ENCODE peak calls at places on chromosome 10, in six cellular contexts. Q is hepatocyte, L is cardiac muscle cell, W is body of pancreas, G is Panc1, Y is lower lobe of right lung. I is an unnamed sample.

GRCh38 chr10:78736926-78737618 is 331.7 kb upstream of the ZMIZ1 start:
- DNase-seq in Q (no peak), L (no peak), Y (no peak), G (no peak), W (no peak), I (no peak)

GRCh38 chr10:47361293-47361692 is 13.1 kb downstream of the RBP3 start:
- DNase-seq in W (peak), Q (peak), L (peak), G (no peak), Y (no peak), I (peak)

GRCh38 chr10:659710-660141 is 29.7 kb downstream of the DIP2C start:
- DNase-seq in Q (peak), G (no peak), W (no peak), Y (no peak), L (peak), I (no peak)

GRCh38 chr10:80453715-80454525 is at the start of gene TSPAN14:
- DNase-seq in L (peak), Y (peak), W (peak), Q (peak), G (no peak), I (peak)

GRCh38 chr10:69873141-69873540 is 71.4 kb downstream of the COL13A1 start:
- DNase-seq in W (no peak), Y (no peak), L (no peak), Q (no peak), G (no peak), I (no peak)

GRCh38 chr10:71963351-71963755 is 842 bp upstream of the CHST3 start:
- DNase-seq in L (peak), Q (no peak), Y (no peak), W (no peak), G (no peak), I (no peak)

GRCh38 chr10:37831495-37832333 is 25.7 kb downstream of the ZNF248 start:
- DNase-seq in L (no peak), Y (no peak), G (no peak), W (no peak), Q (no peak), I (no peak)

GRCh38 chr10:88886557-88886956 is 6.5 kb downstream of the STAMBPL1 start:
- DNase-seq in G (no peak), Y (no peak), Q (no peak), W (no peak), L (no peak), I (no peak)

GRCh38 chr10:60139798-60140566 is 233.6 kb upstream of the CCDC6 start:
- DNase-seq in Q (peak), W (no peak), G (no peak), Y (no peak), L (peak), I (peak)

GRCh38 chr10:101018600-101019439 is 12.1 kb downstream of the PDZD7 start:
- DNase-seq in L (peak), Y (peak), Q (peak), G (no peak), W (peak), I (peak)

GRCh38 chr10:12390733-12391132 is 41.4 kb downstream of the CAMK1D start:
- DNase-seq in L (peak), G (no peak), Q (no peak), W (no peak), Y (no peak), I (no peak)

GRCh38 chr10:89555688-89556445 is 20.5 kb upstream of the SLC16A12 start:
- DNase-seq in L (peak), G (no peak), Q (peak), Y (no peak), W (peak), I (peak)

GRCh38 chr10:36493511-36493880 is 631.9 kb upstream of the ANKRD30A start:
- DNase-seq in L (no peak), Q (no peak), Y (no peak), W (no peak), G (no peak), I (no peak)

GRCh38 chr10:1390200-1390599 is 334.0 kb downstream of the WDR37 start:
- DNase-seq in G (no peak), L (no peak), W (no peak), Q (no peak), Y (no peak), I (no peak)

GRCh38 chr10:11085545-11085944 is 67.9 kb downstream of the CELF2 start:
- DNase-seq in G (no peak), W (no peak), Y (no peak), Q (no peak), L (no peak), I (no peak)

GRCh38 chr10:48507933-48508830 is 96.7 kb downstream of the ARHGAP22 start:
- DNase-seq in Y (no peak), Q (no peak), L (peak), W (no peak), G (no peak), I (no peak)

GRCh38 chr10:126892873-126893175 is 12.4 kb upstream of the DOCK1 start:
- DNase-seq in Y (no peak), Q (no peak), L (no peak), G (no peak), W (no peak), I (no peak)

GRCh38 chr10:34254596-34254995 is 560.5 kb downstream of the PARD3 start:
- DNase-seq in Q (peak), L (peak), W (no peak), G (peak), Y (no peak), I (peak)

GRCh38 chr10:101224910-101225823 is 4.1 kb downstream of the LBX1 start:
- DNase-seq in Y (no peak), G (no peak), W (no peak), L (no peak), Q (no peak), I (no peak)

GRCh38 chr10:69751216-69751615 is 50.5 kb upstream of the COL13A1 start:
- DNase-seq in L (no peak), G (no peak), Y (no peak), Q (no peak), W (no peak), I (no peak)

GRCh38 chr10:17235136-17235535 is 7.1 kb downstream of the VIM start:
- DNase-seq in G (no peak), Y (no peak), W (no peak), Q (no peak), L (no peak), I (no peak)

GRCh38 chr10:117946525-117947070 is 100.1 kb downstream of the RAB11FIP2 start:
- DNase-seq in W (no peak), Q (no peak), Y (no peak), L (no peak), G (no peak), I (no peak)

GRCh38 chr10:593901-594457 is 95.5 kb downstream of the DIP2C start:
- DNase-seq in Y (no peak), G (no peak), L (peak), W (peak), Q (peak), I (no peak)

GRCh38 chr10:103784723-103785418 is 70.5 kb downstream of the SH3PXD2A start:
- DNase-seq in G (no peak), Y (peak), L (no peak), Q (no peak), W (no peak), I (no peak)

GRCh38 chr10:24240001-24240751 is 31.2 kb downstream of the KIAA1217 start:
- DNase-seq in L (peak), Y (no peak), G (no peak), Q (peak), W (no peak), I (no peak)

GRCh38 chr10:36766921-36767320 is 358.5 kb upstream of the ANKRD30A start:
- DNase-seq in L (no peak), Q (no peak), W (no peak), G (no peak), Y (no peak), I (no peak)

GRCh38 chr10:62095341-62096071 is 173.1 kb downstream of the RTKN2 start:
- DNase-seq in W (no peak), L (peak), Y (no peak), G (no peak), Q (no peak), I (peak)

DNA sequence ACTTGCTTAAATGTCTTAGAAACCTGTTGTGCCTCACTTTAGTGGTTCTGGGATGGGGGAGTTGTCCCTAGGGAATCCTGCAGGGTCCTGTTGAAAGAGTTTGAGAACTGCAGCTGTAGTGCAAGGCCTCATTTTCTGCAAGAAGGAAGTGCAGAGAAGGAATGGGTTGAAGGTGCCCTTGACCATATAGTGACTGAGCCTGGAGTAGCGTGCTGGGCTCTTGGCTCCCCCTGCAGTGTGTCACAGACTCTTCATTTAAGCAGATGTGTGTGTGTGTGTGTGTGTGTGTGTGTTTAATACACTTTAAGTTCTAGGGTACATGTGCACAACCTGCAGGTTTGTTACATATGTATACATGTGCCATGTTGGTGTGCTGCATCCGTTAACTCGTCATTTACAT is 92.2 kb downstream of the GRK5 start:
- DNase-seq in W (no peak), G (no peak), Y (no peak), L (peak), Q (no peak), I (no peak)
- TF ChIP-seq CTCF in W (no peak), G (peak), Y (no peak), L (no peak), Q (no peak), I (no peak)

GRCh38 chr10:92758594-92758993 is 68.8 kb downstream of the HHEX start:
- DNase-seq in L (no peak), W (no peak), G (no peak), Q (no peak), Y (no peak), I (no peak)

GRCh38 chr10:92755725-92756124 is 66.0 kb downstream of the HHEX start:
- DNase-seq in G (no peak), W (no peak), Q (no peak), L (peak), Y (no peak), I (no peak)

GRCh38 chr10:92757720-92758119 is 68.0 kb downstream of the HHEX start:
- DNase-seq in L (no peak), Y (no peak), W (no peak), Q (no peak), G (no peak), I (no peak)

GRCh38 chr10:92756233-92757065 is 66.7 kb downstream of the HHEX start:
- DNase-seq in W (no peak), L (peak), Y (no peak), G (no peak), Q (no peak), I (no peak)

DNA sequence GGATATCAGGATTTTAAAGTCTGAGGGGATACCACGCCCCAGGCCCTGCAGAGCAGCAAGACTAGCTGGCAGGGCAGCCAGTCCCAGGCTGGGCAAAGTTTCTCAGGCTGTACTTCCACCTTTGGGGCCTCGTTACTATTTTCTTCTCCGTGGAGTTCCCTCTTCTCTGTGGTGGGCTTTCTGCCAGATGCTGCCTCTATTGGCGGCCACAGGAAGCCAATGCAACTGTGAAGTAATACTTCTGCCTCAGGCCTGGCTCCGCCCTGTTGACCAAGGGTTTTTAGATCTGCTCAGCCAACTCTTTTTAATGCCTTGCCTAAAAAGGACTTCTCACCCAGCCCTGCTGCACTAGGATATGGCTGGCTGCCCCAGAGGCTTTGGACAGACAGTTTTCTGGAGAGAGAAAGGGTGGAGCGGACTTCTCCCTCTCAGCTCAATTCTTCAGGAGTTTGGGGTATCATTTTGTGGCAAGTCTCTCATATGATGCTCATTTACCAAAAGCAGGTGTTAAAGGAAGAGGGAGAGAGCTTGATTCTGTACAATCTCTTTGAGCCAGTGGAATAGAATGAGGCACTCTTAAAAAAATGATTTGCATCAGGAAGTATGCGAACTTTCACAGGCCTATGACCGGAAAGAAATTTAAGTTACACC is 67.4 kb downstream of the HHEX start:
- DNase-seq in W (peak), Q (peak), Y (peak), L (peak), G (no peak), I (peak)
- TF ChIP-seq CTCF in W (no peak), Q (no peak), Y (peak), L (peak), G (no peak), I (no peak)

GRCh38 chr10:121069061-121069850 is 218.1 kb downstream of the WDR11 start:
- DNase-seq in W (no peak), L (peak), Y (no peak), Q (no peak), G (no peak), I (peak)

GRCh38 chr10:121065330-121065729 is 214.2 kb downstream of the WDR11 start:
- DNase-seq in L (no peak), G (no peak), Y (no peak), W (no peak), Q (no peak), I (no peak)

GRCh38 chr10:121073743-121074142 is 222.6 kb downstream of the WDR11 start:
- DNase-seq in Q (no peak), G (no peak), W (no peak), Y (no peak), L (no peak), I (no peak)

GRCh38 chr10:121070671-121071070 is 219.5 kb downstream of the WDR11 start:
- DNase-seq in L (no peak), Q (no peak), G (no peak), W (no peak), Y (no peak), I (no peak)

GRCh38 chr10:121070257-121070656 is 219.1 kb downstream of the WDR11 start:
- DNase-seq in W (no peak), Y (no peak), L (peak), G (no peak), Q (peak), I (peak)
- TF ChIP-seq CTCF in W (peak), Y (peak), L (no peak), G (peak), Q (peak), I (no peak)

GRCh38 chr10:28410420-28411135 is 107.7 kb upstream of the MPP7 start:
- DNase-seq in L (peak), W (no peak), Y (no peak), G (no peak), Q (no peak), I (no peak)
- TF ChIP-seq CTCF in L (peak), W (no peak), Y (no peak), G (peak), Q (peak), I (no peak)

GRCh38 chr10:113854757-113855626 is 531 bp downstream of the NHLRC2 start:
- DNase-seq in L (peak), Q (peak), G (no peak), W (peak), Y (peak), I (peak)
- TF ChIP-seq CTCF in L (no peak), Q (peak), G (no peak), W (no peak), Y (no peak), I (no peak)

DNA sequence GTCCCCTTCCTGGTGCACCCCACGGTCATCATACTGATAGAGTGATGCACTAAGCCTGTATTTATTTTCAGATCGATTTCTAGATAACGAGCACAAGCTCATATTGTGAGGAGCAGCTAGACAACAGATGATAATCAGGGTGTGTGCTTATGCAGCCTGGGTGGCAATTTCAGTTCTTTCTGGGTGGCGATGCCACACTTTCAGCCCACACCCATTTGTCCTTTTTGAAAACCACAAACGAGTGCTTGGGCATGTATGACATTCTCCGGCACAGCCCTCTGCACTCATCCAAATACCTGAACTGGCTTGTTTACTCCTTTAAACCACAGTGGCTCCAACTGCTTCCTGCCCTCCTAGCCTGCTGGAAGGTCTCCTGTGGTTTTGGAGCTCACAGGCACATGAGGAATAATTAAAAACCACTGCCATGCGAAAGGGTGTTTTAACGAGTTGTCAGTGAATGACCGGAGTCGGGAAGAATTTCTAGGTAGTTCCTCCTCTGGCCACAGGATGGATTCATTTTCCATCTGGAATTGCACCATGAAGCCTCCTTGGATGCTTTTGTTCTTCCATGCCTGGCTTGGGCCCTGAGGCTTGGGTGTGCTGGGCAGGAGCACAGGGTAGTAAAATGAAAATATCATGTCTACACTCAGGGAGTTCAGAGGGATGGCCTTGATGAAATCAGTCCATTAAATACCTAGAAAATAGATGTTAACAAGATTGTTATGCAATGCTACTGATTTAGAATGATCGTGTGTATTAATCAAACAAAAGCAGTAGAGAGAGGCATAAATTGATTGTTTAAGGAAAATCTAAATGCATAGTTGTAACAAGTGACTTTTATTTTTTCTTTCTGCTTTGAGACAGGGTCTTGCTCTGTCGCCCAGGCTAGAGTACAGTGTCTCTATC is 52.4 kb upstream of the ITGB1 start:
- DNase-seq in Y (no peak), G (peak), Q (peak), L (peak), W (no peak), I (peak)
- TF ChIP-seq CTCF in Y (peak), G (peak), Q (peak), L (peak), W (peak), I (peak)

GRCh38 chr10:33074443-33074842 is 116.4 kb upstream of the ITGB1 start:
- DNase-seq in Y (no peak), L (peak), G (no peak), Q (no peak), W (no peak), I (no peak)

GRCh38 chr10:33070101-33070500 is 112.1 kb upstream of the ITGB1 start:
- DNase-seq in L (no peak), Y (no peak), W (no peak), Q (no peak), G (no peak), I (no peak)

GRCh38 chr10:33067917-33068316 is 109.9 kb upstream of the ITGB1 start:
- DNase-seq in G (no peak), Q (no peak), W (no peak), Y (no peak), L (peak), I (no peak)

GRCh38 chr10:33071857-33072256 is 113.8 kb upstream of the ITGB1 start:
- DNase-seq in Y (no peak), L (no peak), G (no peak), Q (no peak), W (no peak), I (no peak)

DNA sequence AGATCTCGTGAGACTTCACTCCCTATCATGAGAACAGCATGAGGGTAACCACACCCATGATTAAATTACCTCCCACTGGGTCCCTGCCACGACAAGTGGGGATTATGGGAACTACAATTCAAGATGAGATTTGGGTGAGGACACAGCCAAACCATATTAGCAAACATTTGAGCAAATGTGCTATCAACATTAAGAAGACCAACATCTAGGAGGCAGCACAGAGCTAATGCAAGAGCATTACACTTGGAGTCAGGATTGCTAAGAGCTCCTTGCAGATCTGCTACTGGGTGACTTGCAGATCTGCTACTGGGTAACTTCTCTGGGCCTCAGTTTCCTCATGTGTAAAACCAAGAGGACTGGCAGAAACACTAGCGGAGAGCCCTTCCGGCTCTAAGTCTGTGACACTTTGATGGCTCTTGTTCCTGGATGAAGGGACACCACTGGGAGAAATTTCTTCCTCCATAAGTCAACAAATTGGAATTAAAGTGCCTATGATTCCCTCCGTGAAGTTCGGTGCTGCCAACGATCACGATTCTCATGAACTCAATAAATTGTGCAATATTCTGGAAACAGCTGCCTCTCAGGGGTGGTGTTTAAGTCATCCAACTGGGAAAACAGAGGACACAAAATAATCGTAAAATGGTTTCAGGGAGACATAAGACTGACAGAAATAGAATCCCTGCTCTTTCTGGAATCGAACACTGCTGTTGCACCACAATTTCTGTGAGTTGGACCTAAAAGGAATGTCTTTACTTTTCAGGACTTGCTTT is 115.8 kb upstream of the ITGB1 start:
- DNase-seq in W (no peak), G (no peak), L (peak), Y (no peak), Q (no peak), I (no peak)
- TF ChIP-seq CTCF in W (no peak), G (peak), L (no peak), Y (no peak), Q (no peak), I (no peak)

DNA sequence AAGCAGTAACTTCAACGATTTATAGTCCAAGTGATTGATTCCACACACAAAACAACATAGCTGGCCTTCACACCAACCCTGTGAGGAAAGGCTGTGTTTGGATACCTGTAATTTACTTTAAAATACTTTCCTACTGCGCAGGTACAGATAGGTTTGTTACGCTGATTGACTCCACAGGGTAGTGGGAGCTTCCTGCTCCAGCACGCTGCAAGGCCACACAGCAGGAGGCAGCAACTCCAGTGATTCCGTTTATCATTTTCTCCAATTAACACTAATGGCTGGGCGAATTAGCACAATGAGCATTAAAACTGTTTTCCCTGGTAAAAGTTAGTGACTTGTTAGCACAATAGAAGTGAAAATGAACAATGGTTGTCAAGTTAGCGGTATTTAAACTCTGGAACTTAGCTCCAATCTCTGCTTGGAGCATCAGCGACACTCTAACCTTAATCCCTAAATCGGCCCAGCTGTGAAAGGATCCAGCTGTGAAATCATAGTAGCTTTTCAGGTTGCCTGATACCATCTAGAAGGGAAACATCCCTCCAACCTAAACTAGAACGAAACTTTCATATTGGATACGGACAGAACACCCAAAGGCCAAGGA is 945 bp downstream of the DCLRE1C start:
- DNase-seq in L (no peak), G (no peak), Q (peak), W (no peak), Y (no peak), I (no peak)
- TF ChIP-seq CTCF in L (no peak), G (no peak), Q (no peak), W (no peak), Y (no peak), I (no peak)

I was measured in Calu3.